ENCODE peak calls at places on chromosome 3, in seven cellular contexts. V is stomach, C is endothelial cell of umbilical vein, Z is HepG2, W is HCT116, F is upper lobe of left lung, A is K562. B is an unnamed sample.
A peak's percentile ranks its signal among the peaks of the same experiment; 100 is the strongest.

GRCh38 chr3:15083190-15083700 is 15.7 kb downstream of the RBSN start:
- DNase-seq in Z (no peak), W (no peak), V (no peak), A (no peak), C (no peak), F (no peak), B (no peak)

GRCh38 chr3:28328188-28329151 is 20.1 kb upstream of the ZCWPW2 start:
- DNase-seq in C (peak; percentile 48), V (no peak), A (peak; percentile 18), W (no peak), Z (no peak), F (no peak), B (no peak)

GRCh38 chr3:33403756-33404155 is 36.4 kb downstream of the UBP1 start:
- DNase-seq in C (no peak), A (no peak), V (no peak), Z (no peak), F (no peak), W (no peak), B (no peak)

GRCh38 chr3:58484049-58484721 is 7.7 kb upstream of the KCTD6 start:
- DNase-seq in F (no peak), A (no peak), Z (no peak), C (no peak), W (no peak), V (no peak), B (no peak)

GRCh38 chr3:15387171-15387581 is 40.2 kb downstream of the METTL6 start:
- DNase-seq in C (peak; percentile 40), V (no peak), Z (no peak), A (no peak), W (no peak), F (no peak), B (no peak)

GRCh38 chr3:47283596-47284364 is 1.0 kb downstream of the KLHL18 start:
- DNase-seq in F (no peak), C (no peak), Z (no peak), A (peak; percentile 36), V (no peak), W (no peak), B (peak; percentile 20)

GRCh38 chr3:186472466-186473008 is 71.6 kb downstream of the CRYGS start:
- DNase-seq in C (no peak), W (no peak), F (no peak), A (no peak), V (no peak), Z (no peak), B (no peak)

GRCh38 chr3:8760091-8760490 is 9.3 kb downstream of the OXTR start:
- DNase-seq in A (no peak), C (no peak), V (no peak), Z (no peak), W (no peak), F (no peak), B (no peak)

GRCh38 chr3:195032955-195033354 is 238.0 kb downstream of the XXYLT1 start:
- DNase-seq in C (no peak), V (no peak), W (no peak), Z (no peak), F (no peak), A (no peak), B (no peak)

GRCh38 chr3:36175113-36175812 is 205.0 kb upstream of the STAC start:
- DNase-seq in A (no peak), C (no peak), F (peak; percentile 61), Z (no peak), V (no peak), W (no peak), B (no peak)

GRCh38 chr3:12430086-12430485 is 54.2 kb upstream of the TSEN2 start:
- DNase-seq in F (no peak), W (no peak), A (no peak), C (peak; percentile 28), Z (no peak), V (no peak), B (no peak)

GRCh38 chr3:132268956-132269355 is 48.3 kb upstream of the ACP3 start:
- DNase-seq in C (peak; percentile 10), F (no peak), V (no peak), Z (no peak), A (no peak), W (peak; percentile 56), B (no peak)

GRCh38 chr3:180680097-180680430 is 775 bp upstream of the CCDC39 start:
- DNase-seq in C (peak; percentile 66), V (no peak), A (no peak), Z (no peak), W (no peak), F (peak; percentile 42), B (peak; percentile 8)

GRCh38 chr3:29668728-29669127 is 387.9 kb downstream of the RBMS3 start:
- DNase-seq in A (no peak), W (no peak), C (no peak), Z (no peak), F (no peak), V (no peak), B (no peak)

GRCh38 chr3:21902956-21903355 is 151.9 kb upstream of the ZNF385D start:
- DNase-seq in W (no peak), Z (no peak), F (no peak), A (no peak), C (no peak), V (no peak), B (no peak)

GRCh38 chr3:10609134-10609533 is 103.7 kb upstream of the ATP2B2 start:
- DNase-seq in Z (no peak), A (no peak), V (no peak), C (no peak), F (no peak), W (no peak), B (no peak)

GRCh38 chr3:106428565-106428994 is 559.8 kb upstream of the CBLB start:
- DNase-seq in W (no peak), Z (no peak), F (no peak), C (peak; percentile 18), V (no peak), A (no peak), B (peak; percentile 12)

GRCh38 chr3:173465112-173465511 is 67.6 kb downstream of the NLGN1 start:
- DNase-seq in C (peak; percentile 79), Z (no peak), A (no peak), W (no peak), F (no peak), V (no peak), B (no peak)

GRCh38 chr3:88061749-88062148 is 2.7 kb downstream of the ZNF654 start:
- DNase-seq in F (no peak), W (no peak), C (peak; percentile 47), V (no peak), A (no peak), Z (no peak), B (no peak)

GRCh38 chr3:71070497-71071465 is 512.7 kb downstream of the FOXP1 start:
- DNase-seq in Z (no peak), C (no peak), V (no peak), A (no peak), F (no peak), W (no peak), B (no peak)

GRCh38 chr3:39191103-39191502 is 1.3 kb downstream of the XIRP1 start:
- DNase-seq in V (no peak), F (no peak), Z (no peak), A (no peak), W (no peak), C (no peak), B (no peak)

GRCh38 chr3:74561881-74562280 is 52.6 kb downstream of the CNTN3 start:
- DNase-seq in A (no peak), F (no peak), W (no peak), Z (no peak), V (no peak), C (no peak), B (no peak)

GRCh38 chr3:185207931-185208746 is 45.7 kb downstream of the EHHADH start:
- DNase-seq in C (no peak), Z (no peak), W (no peak), V (no peak), F (no peak), A (no peak), B (no peak)

DNA sequence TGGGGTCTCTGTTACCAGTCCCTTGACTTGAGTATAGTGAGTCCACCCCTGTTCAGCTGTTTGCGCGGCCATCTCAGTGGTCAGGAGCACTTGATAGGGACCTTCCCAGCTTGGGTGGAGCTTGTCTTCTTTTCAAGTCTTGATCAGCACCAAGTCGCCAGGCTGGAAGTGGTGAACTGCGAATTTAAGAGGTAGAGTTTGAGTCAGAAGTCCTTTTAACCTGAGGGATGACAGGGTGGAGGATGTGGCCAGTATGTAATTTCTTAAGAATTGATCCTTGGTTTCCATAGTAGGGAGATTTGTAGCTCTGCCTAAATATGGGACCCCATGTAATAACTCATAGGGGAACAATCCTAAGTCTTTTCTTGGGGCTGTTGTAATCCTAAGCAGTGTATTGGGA is 86.3 kb upstream of the XCR1 start:
- DNase-seq in Z (no peak), V (no peak), W (no peak), C (no peak), A (no peak), F (no peak), B (no peak)
- H3K4me1 ChIP-seq in Z (peaks cover 11% of the 10 kb centered on the region), V (peaks cover 35% of the 10 kb centered on the region), W (peaks cover 30% of the 10 kb centered on the region), C (no peaks in the 10 kb centered on the region), A (no peaks in the 10 kb centered on the region), F (peaks cover 27% of the 10 kb centered on the region), B (peaks cover 31% of the 10 kb centered on the region)

DNA sequence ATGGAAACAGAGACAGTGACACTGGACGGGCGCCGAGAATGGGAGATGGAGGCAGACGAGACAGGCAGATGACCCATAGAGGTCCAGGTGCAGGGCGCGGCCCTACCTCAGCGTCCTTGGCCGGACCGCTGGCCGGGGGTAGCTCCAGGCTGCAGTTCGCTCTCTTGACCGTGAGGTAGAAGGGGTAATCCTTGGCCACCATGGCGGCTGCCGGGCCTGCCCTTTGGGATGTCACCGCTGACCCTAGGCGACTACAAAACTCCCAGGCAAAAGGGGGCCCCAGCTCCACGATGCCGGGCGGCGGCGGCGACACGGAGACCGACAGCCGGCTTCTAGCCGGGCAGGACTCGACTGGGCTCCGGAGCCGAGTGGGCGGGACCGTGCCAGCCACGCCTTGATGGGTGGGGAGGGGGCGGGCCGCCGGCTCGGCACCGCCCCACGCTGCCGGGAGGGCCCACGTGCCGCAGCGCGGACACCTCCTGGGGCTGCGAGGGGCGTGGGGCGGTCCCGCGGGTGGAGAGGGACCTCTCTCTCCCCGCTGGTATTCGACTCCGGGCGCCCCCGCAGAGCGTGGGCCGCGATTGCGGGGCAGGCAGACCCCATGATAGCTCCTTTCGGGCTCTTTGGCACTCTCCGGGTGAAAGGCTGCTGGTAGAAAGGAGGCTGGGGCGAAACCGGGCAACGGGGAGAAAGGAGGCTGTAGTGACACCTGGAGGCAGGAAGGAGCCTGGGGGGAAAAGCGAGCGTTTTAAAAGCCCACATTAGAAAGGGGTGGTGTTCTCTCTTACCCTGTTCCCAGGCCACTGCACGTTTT is at the start of gene ARHGEF3:
- DNase-seq in F (peak; percentile 94), V (peak; percentile 88), C (peak; percentile 90), A (peak; percentile 90), Z (peak; percentile 76), W (peak; percentile 72), B (peak; percentile 88)
- TF ChIP-seq POLR2A in F (peak; percentile 82), V (no peak), C (peak; percentile 90), A (no peak), Z (peak; percentile 36), W (peak; percentile 57), B (peak; percentile 76)

GRCh38 chr3:183536238-183536880 is 19.1 kb downstream of the KLHL6 start:
- DNase-seq in W (no peak), V (no peak), C (no peak), Z (no peak), F (no peak), A (no peak), B (peak; percentile 65)
- TF ChIP-seq POLR2AphosphoS5 in W (no peak), V (no peak), C (no peak), Z (no peak), F (no peak), A (no peak), B (no peak)

GRCh38 chr3:50606596-50606995 is 5.0 kb downstream of the CISH start:
- DNase-seq in F (no peak), Z (no peak), C (no peak), W (no peak), A (no peak), V (no peak), B (no peak)
- H3K4me1 ChIP-seq in F (peaks cover 97% of the 10 kb centered on the region), Z (peaks cover 66% of the 10 kb centered on the region), C (peaks cover 10% of the 10 kb centered on the region), W (peaks cover 34% of the 10 kb centered on the region), A (peaks cover 47% of the 10 kb centered on the region), V (peaks cover 98% of the 10 kb centered on the region), B (peaks cover 59% of the 10 kb centered on the region)